ENCODE peak calls at places on chromosome 22, in four cellular contexts. One of them, this sample, is unnamed.
A peak's percentile ranks its signal among the peaks of the same experiment; 100 is the strongest.

GRCh38 chr22:23714596-23715588 is 24.1 kb downstream of the RGL4 start:
- DNase-seq in astrocyte: no peak
- DNase-seq in brain microvascular endothelial cell: no peak
- DNase-seq in pancreas: peak; percentile 46
- DNase-seq in this sample: no peak

GRCh38 chr22:49203863-49204598 is 623.6 kb downstream of the BRD1 start:
- DNase-seq in pancreas: peak; percentile 39
- DNase-seq in astrocyte: no peak
- DNase-seq in brain microvascular endothelial cell: no peak
- DNase-seq in this sample: peak; percentile 45

GRCh38 chr22:31495343-31495742 is 993 bp upstream of the SFI1 start:
- DNase-seq in astrocyte: no peak
- DNase-seq in brain microvascular endothelial cell: no peak
- DNase-seq in pancreas: no peak
- DNase-seq in this sample: no peak

GRCh38 chr22:36252754-36253522 is at the start of gene APOL1:
- DNase-seq in brain microvascular endothelial cell: no peak
- DNase-seq in pancreas: no peak
- DNase-seq in astrocyte: no peak
- DNase-seq in this sample: peak; percentile 85

GRCh38 chr22:27513021-27513420 is 288.5 kb downstream of the MN1 start:
- DNase-seq in astrocyte: no peak
- DNase-seq in brain microvascular endothelial cell: no peak
- DNase-seq in pancreas: no peak
- DNase-seq in this sample: no peak

GRCh38 chr22:24037851-24038765 is 27.0 kb downstream of the CABIN1 start:
- DNase-seq in astrocyte: no peak
- DNase-seq in brain microvascular endothelial cell: no peak
- DNase-seq in pancreas: no peak
- DNase-seq in this sample: no peak

GRCh38 chr22:21703684-21704316 is 31.8 kb downstream of the YPEL1 start:
- DNase-seq in pancreas: no peak
- DNase-seq in astrocyte: no peak
- DNase-seq in brain microvascular endothelial cell: no peak
- DNase-seq in this sample: no peak

GRCh38 chr22:21928048-21928447 is 24.6 kb downstream of the PPM1F start:
- DNase-seq in brain microvascular endothelial cell: no peak
- DNase-seq in astrocyte: no peak
- DNase-seq in pancreas: no peak
- DNase-seq in this sample: no peak

GRCh38 chr22:23064381-23065068 is 5.8 kb upstream of the GNAZ start:
- DNase-seq in pancreas: peak; percentile 44
- DNase-seq in brain microvascular endothelial cell: no peak
- DNase-seq in astrocyte: no peak
- DNase-seq in this sample: peak; percentile 40

GRCh38 chr22:39240841-39241631 is 3.7 kb downstream of the PDGFB start:
- DNase-seq in brain microvascular endothelial cell: no peak
- DNase-seq in pancreas: peak; percentile 73
- DNase-seq in astrocyte: no peak
- DNase-seq in this sample: peak; percentile 86

GRCh38 chr22:48333816-48334735 is 1493.6 kb downstream of the BRD1 start:
- DNase-seq in brain microvascular endothelial cell: no peak
- DNase-seq in astrocyte: no peak
- DNase-seq in pancreas: no peak
- DNase-seq in this sample: no peak

GRCh38 chr22:39220897-39221850 is 23.6 kb downstream of the PDGFB start:
- DNase-seq in brain microvascular endothelial cell: no peak
- DNase-seq in pancreas: peak; percentile 15
- DNase-seq in astrocyte: no peak
- DNase-seq in this sample: peak; percentile 32

GRCh38 chr22:35454416-35455054 is 54.6 kb downstream of the MCM5 start:
- DNase-seq in brain microvascular endothelial cell: no peak
- DNase-seq in pancreas: no peak
- DNase-seq in astrocyte: no peak
- DNase-seq in this sample: no peak

GRCh38 chr22:48198489-48199459 is 1436.3 kb downstream of the TBC1D22A start:
- DNase-seq in astrocyte: no peak
- DNase-seq in pancreas: no peak
- DNase-seq in brain microvascular endothelial cell: no peak
- DNase-seq in this sample: no peak

GRCh38 chr22:22155607-22156006 is 89.0 kb upstream of the VPREB1 start:
- DNase-seq in pancreas: no peak
- DNase-seq in astrocyte: no peak
- DNase-seq in brain microvascular endothelial cell: no peak
- DNase-seq in this sample: no peak

GRCh38 chr22:35690001-35690400 is 27.7 kb upstream of the APOL5 start:
- DNase-seq in astrocyte: no peak
- DNase-seq in brain microvascular endothelial cell: no peak
- DNase-seq in pancreas: no peak
- DNase-seq in this sample: no peak

GRCh38 chr22:44951510-44951816 is 58.3 kb downstream of the PHF21B start:
- DNase-seq in astrocyte: no peak
- DNase-seq in brain microvascular endothelial cell: no peak
- DNase-seq in pancreas: no peak
- DNase-seq in this sample: no peak

GRCh38 chr22:30226192-30226832 is 20.2 kb downstream of the LIF start:
- DNase-seq in brain microvascular endothelial cell: no peak
- DNase-seq in pancreas: no peak
- DNase-seq in astrocyte: peak; percentile 61
- DNase-seq in this sample: no peak

GRCh38 chr22:23904855-23905254 is 10.7 kb downstream of the MIF start:
- DNase-seq in astrocyte: no peak
- DNase-seq in brain microvascular endothelial cell: no peak
- DNase-seq in pancreas: no peak
- DNase-seq in this sample: no peak

GRCh38 chr22:49565516-49565855 is 262.2 kb downstream of the BRD1 start:
- DNase-seq in astrocyte: no peak
- DNase-seq in pancreas: no peak
- DNase-seq in brain microvascular endothelial cell: no peak
- DNase-seq in this sample: peak; percentile 49

GRCh38 chr22:49986325-49986724 is 25.8 kb downstream of the PIM3 start:
- DNase-seq in pancreas: no peak
- DNase-seq in brain microvascular endothelial cell: no peak
- DNase-seq in astrocyte: no peak
- DNase-seq in this sample: no peak

GRCh38 chr22:27329966-27330645 is 471.4 kb downstream of the MN1 start:
- DNase-seq in brain microvascular endothelial cell: no peak
- DNase-seq in astrocyte: no peak
- DNase-seq in pancreas: no peak
- DNase-seq in this sample: no peak

GRCh38 chr22:30876925-30877553 is 91.5 kb downstream of the MORC2 start:
- DNase-seq in astrocyte: peak; percentile 48
- DNase-seq in pancreas: peak; percentile 26
- DNase-seq in brain microvascular endothelial cell: no peak
- DNase-seq in this sample: peak; percentile 46

DNA sequence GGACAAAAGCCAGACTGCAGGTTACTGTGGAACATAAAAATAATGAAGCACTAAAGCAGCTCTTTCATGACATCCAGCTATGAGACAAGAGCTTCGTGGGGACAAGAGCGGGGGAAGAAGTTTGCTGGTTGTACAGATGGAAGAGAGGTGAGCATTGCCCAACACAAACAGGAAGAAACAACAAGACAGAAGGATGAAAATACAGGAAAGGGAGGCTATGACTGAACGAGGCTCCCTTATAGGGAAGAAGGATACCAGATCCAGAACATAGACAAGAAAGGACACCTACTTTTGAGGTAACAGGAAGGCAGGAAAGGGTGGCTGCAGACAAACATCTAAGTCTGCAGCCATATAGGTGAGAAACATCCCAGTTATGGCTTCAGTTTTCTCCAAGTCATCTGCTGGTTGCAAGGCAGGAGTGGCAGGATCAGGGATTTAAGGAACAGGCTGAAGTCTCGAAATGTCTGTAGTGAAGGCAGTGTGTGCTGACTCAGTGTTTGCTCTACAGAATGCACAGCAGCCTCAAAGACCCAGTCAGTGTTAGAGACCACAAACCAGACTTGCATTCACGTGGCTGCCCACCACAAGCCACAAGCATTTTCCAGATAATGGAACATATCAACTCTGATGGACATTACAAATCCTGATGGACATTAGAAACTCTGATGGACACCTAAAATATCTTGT is 1.9 kb downstream of the CLTCL1 start:
- DNase-seq in brain microvascular endothelial cell: peak; percentile 94
- DNase-seq in astrocyte: peak; percentile 94
- DNase-seq in pancreas: no peak
- DNase-seq in this sample: no peak
- H3K27ac ChIP-seq in brain microvascular endothelial cell: peak overlapping the region; percentile 24
- H3K27ac ChIP-seq in astrocyte: no peak overlapping the region
- H3K27ac ChIP-seq in pancreas: no peak overlapping the region
- H3K27ac ChIP-seq in this sample: no peak overlapping the region

DNA sequence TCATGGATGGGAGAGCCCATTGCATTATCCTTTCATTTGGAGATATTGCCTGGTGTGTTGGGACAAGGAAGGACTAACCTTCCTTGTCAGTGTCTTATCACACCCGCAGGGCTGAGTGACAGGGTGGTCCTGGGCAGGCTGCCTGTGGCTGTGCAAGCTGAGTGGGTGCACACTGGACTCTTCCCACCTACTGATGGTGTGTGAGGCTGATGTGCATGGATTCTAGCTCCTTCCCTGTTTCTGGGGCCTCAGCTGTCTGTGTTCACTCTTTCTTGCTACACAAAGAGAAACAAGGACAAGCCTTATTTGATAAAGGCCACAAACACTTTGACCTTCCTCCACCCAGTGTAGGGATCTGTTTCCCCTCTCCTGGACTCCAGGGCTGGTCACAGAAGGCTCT is 22.0 kb downstream of the TBX1 start:
- DNase-seq in astrocyte: no peak
- DNase-seq in pancreas: no peak
- DNase-seq in brain microvascular endothelial cell: no peak
- DNase-seq in this sample: no peak
- H3K27me3 ChIP-seq in astrocyte: peaks cover 18% of the 10 kb centered on the region
- H3K27me3 ChIP-seq in pancreas: no peaks in the 10 kb centered on the region
- H3K27me3 ChIP-seq in brain microvascular endothelial cell: peaks cover 4% of the 10 kb centered on the region
- H3K27me3 ChIP-seq in this sample: peaks cover 47% of the 10 kb centered on the region

GRCh38 chr22:46195487-46196165 is 45.3 kb downstream of the PPARA start:
- DNase-seq in pancreas: no peak
- DNase-seq in brain microvascular endothelial cell: no peak
- DNase-seq in astrocyte: no peak
- DNase-seq in this sample: no peak
- H3K27ac ChIP-seq in pancreas: no peak overlapping the region
- H3K27ac ChIP-seq in brain microvascular endothelial cell: no peak overlapping the region
- H3K27ac ChIP-seq in astrocyte: no peak overlapping the region
- H3K27ac ChIP-seq in this sample: no peak overlapping the region

GRCh38 chr22:25495286-25495685 is 69.2 kb upstream of the GRK3 start:
- DNase-seq in astrocyte: no peak
- DNase-seq in pancreas: no peak
- DNase-seq in brain microvascular endothelial cell: no peak
- DNase-seq in this sample: no peak

GRCh38 chr22:25496396-25497064 is 67.9 kb upstream of the GRK3 start:
- DNase-seq in pancreas: no peak
- DNase-seq in brain microvascular endothelial cell: no peak
- DNase-seq in astrocyte: peak; percentile 14
- DNase-seq in this sample: no peak

GRCh38 chr22:25493794-25494193 is 70.7 kb upstream of the GRK3 start:
- DNase-seq in astrocyte: no peak
- DNase-seq in brain microvascular endothelial cell: no peak
- DNase-seq in pancreas: no peak
- DNase-seq in this sample: no peak

GRCh38 chr22:25492950-25493790 is 71.3 kb upstream of the GRK3 start:
- DNase-seq in brain microvascular endothelial cell: no peak
- DNase-seq in astrocyte: no peak
- DNase-seq in pancreas: no peak
- DNase-seq in this sample: no peak

GRCh38 chr22:25494774-25495173 is 69.7 kb upstream of the GRK3 start:
- DNase-seq in astrocyte: no peak
- DNase-seq in pancreas: no peak
- DNase-seq in brain microvascular endothelial cell: no peak
- DNase-seq in this sample: no peak
- H3K27me3 ChIP-seq in astrocyte: peaks cover 26% of the 10 kb centered on the region
- H3K27me3 ChIP-seq in pancreas: no peaks in the 10 kb centered on the region
- H3K27me3 ChIP-seq in brain microvascular endothelial cell: peaks cover 29% of the 10 kb centered on the region
- H3K27me3 ChIP-seq in this sample: no peaks in the 10 kb centered on the region

GRCh38 chr22:42270178-42270511 is 308 bp downstream of the TCF20 start:
- DNase-seq in astrocyte: no peak
- DNase-seq in brain microvascular endothelial cell: no peak
- DNase-seq in pancreas: peak; percentile 70
- DNase-seq in this sample: no peak
- H3K27ac ChIP-seq in astrocyte: peak overlapping the region; percentile 31
- H3K27ac ChIP-seq in brain microvascular endothelial cell: no peak overlapping the region
- H3K27ac ChIP-seq in pancreas: peak overlapping the region; percentile 83
- H3K27ac ChIP-seq in this sample: peak overlapping the region; percentile 88

GRCh38 chr22:46045459-46046298 is 68.7 kb upstream of the WNT7B start:
- DNase-seq in pancreas: peak; percentile 76
- DNase-seq in astrocyte: no peak
- DNase-seq in brain microvascular endothelial cell: no peak
- DNase-seq in this sample: peak; percentile 72
- H3K27me3 ChIP-seq in pancreas: no peaks in the 10 kb centered on the region
- H3K27me3 ChIP-seq in astrocyte: no peaks in the 10 kb centered on the region
- H3K27me3 ChIP-seq in brain microvascular endothelial cell: no peaks in the 10 kb centered on the region
- H3K27me3 ChIP-seq in this sample: no peaks in the 10 kb centered on the region

DNA sequence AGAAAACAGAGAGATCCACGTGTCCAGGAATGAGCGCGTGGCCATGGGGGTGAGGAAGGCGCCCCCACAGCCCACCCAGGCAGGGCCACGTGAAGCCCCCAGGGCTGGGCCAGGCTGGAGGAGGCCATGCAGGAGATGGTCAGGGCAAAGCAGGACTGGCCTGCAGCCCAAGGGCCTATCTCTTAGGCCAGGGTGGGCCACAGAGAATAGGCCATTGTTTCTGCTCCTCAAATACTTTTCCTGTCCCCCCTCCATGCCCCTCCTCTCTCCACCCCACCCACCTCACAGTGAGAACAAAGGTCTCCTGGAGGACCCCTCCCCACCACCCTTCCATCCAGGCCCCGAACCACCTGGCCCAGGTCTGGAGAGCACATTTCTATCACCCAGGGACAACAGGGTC is 8.3 kb upstream of the CDC42EP1 start:
- DNase-seq in astrocyte: no peak
- DNase-seq in pancreas: no peak
- DNase-seq in brain microvascular endothelial cell: no peak
- DNase-seq in this sample: no peak
- H3K27ac ChIP-seq in astrocyte: no peak overlapping the region
- H3K27ac ChIP-seq in pancreas: no peak overlapping the region
- H3K27ac ChIP-seq in brain microvascular endothelial cell: no peak overlapping the region
- H3K27ac ChIP-seq in this sample: peak overlapping the region; percentile 55

This sample was measured in sigmoid colon.